ENCODE peak calls at places on chromosomes 16 and 17, in four cellular contexts. R is Daoy, Z is NCI-H460, Q is PC-3. N is an unnamed sample.

GRCh38 chr17:40322417-40323315 is 13.7 kb downstream of the RARA start:
- DNase-seq in R (peak), Z (no peak), Q (peak), N (peak)

GRCh38 chr16:47469227-47469626 is 8.1 kb downstream of the PHKB start:
- DNase-seq in R (no peak), Z (no peak), Q (no peak), N (no peak)

GRCh38 chr16:19113577-19114358 is at the start of gene ITPRIPL2:
- DNase-seq in R (peak), Z (peak), Q (peak), N (peak)

GRCh38 chr17:18960803-18961511 is 9.0 kb downstream of the SLC5A10 start:
- DNase-seq in R (peak), Z (peak), Q (peak), N (peak)

GRCh38 chr16:86961133-86961720 is 356.0 kb downstream of the C16orf95 start:
- DNase-seq in R (no peak), Z (no peak), Q (no peak), N (no peak)

GRCh38 chr17:82053130-82053529 is 1.4 kb downstream of the GPS1 start:
- DNase-seq in R (no peak), Z (no peak), Q (no peak), N (no peak)

GRCh38 chr17:4901648-4902344 is 1.1 kb downstream of the CHRNE start:
- DNase-seq in R (no peak), Z (no peak), Q (no peak), N (no peak)

GRCh38 chr16:67278773-67279295 is 498 bp upstream of the PLEKHG4 start:
- DNase-seq in R (peak), Z (no peak), Q (no peak), N (peak)

GRCh38 chr16:303760-304505 is 21.0 kb downstream of the PDIA2 start:
- DNase-seq in R (no peak), Z (no peak), Q (no peak), N (peak)

GRCh38 chr17:62778990-62779681 is 29.0 kb downstream of the MARCHF10 start:
- DNase-seq in R (peak), Z (no peak), Q (peak), N (no peak)

GRCh38 chr17:77366558-77367245 is 225.9 kb downstream of the SEC14L1 start:
- DNase-seq in R (peak), Z (no peak), Q (no peak), N (no peak)

GRCh38 chr17:4509923-4510614 is 11.4 kb downstream of the SPNS2 start:
- DNase-seq in R (no peak), Z (no peak), Q (no peak), N (no peak)

GRCh38 chr16:66576306-66576705 is 3.0 kb upstream of the CMTM2 start:
- DNase-seq in R (no peak), Z (no peak), Q (no peak), N (no peak)

GRCh38 chr16:53482123-53482522 is 20.9 kb downstream of the AKTIP start:
- DNase-seq in R (no peak), Z (no peak), Q (no peak), N (no peak)

GRCh38 chr16:3051009-3051408 is 4.6 kb downstream of the MMP25 start:
- DNase-seq in R (no peak), Z (no peak), Q (no peak), N (no peak)

GRCh38 chr16:1996175-1996574 is 6.4 kb downstream of the SYNGR3 start:
- DNase-seq in R (no peak), Z (no peak), Q (no peak), N (no peak)

GRCh38 chr16:57778658-57779057 is 23.6 kb downstream of the KIFC3 start:
- DNase-seq in R (no peak), Z (no peak), Q (no peak), N (no peak)

GRCh38 chr16:56910654-56911539 is 21.0 kb upstream of the HERPUD1 start:
- DNase-seq in R (peak), Z (no peak), Q (peak), N (peak)

GRCh38 chr16:3364774-3365427 is 9.2 kb downstream of the OR2C1 start:
- DNase-seq in R (no peak), Z (peak), Q (peak), N (peak)

GRCh38 chr16:47565454-47565853 is 104.3 kb downstream of the PHKB start:
- DNase-seq in R (peak), Z (no peak), Q (peak), N (no peak)

GRCh38 chr17:16915752-16916556 is 56.0 kb downstream of the TNFRSF13B start:
- DNase-seq in R (peak), Z (peak), Q (peak), N (peak)

GRCh38 chr17:1870592-1870991 is 40.8 kb downstream of the RPA1 start:
- DNase-seq in R (no peak), Z (no peak), Q (no peak), N (no peak)

GRCh38 chr16:72658888-72659717 is 388.8 kb downstream of the ZFHX3 start:
- DNase-seq in R (peak), Z (no peak), Q (no peak), N (no peak)